ENCODE peak calls at places on chromosomes 13 and 19, in six cellular contexts. S is H4, J is B cell, I is foreskin fibroblast, Z is heart right ventricle, H is T1000. K is an unnamed sample.

GRCh38 chr19:44718441-44719261 is 19.7 kb downstream of the CEACAM16 start:
- DNase-seq in S (peak; percentile 74), J (no peak), I (peak; percentile 60), Z (peak; percentile 89), H (no peak), K (no peak)

GRCh38 chr13:27810009-27810408 is 17.7 kb downstream of the GSX1 start:
- DNase-seq in S (no peak), J (no peak), I (no peak), Z (no peak), H (no peak), K (no peak)

GRCh38 chr19:50412419-50412818 is 6.3 kb upstream of the SPIB start:
- DNase-seq in S (no peak), J (no peak), I (no peak), Z (no peak), H (no peak), K (no peak)

GRCh38 chr19:9797871-9798270 is 21.0 kb downstream of the FBXL12 start:
- DNase-seq in S (no peak), J (no peak), I (no peak), Z (no peak), H (no peak), K (no peak)

GRCh38 chr13:26538363-26539317 is 18.8 kb upstream of the WASF3 start:
- DNase-seq in S (no peak), J (no peak), I (peak; percentile 57), Z (no peak), H (no peak), K (peak; percentile 24)

GRCh38 chr13:44719857-44720671 is 143.9 kb upstream of the TSC22D1 start:
- DNase-seq in S (peak; percentile 32), J (no peak), I (peak; percentile 87), Z (peak; percentile 28), H (no peak), K (no peak)

GRCh38 chr13:64723735-64724134 is 2506.4 kb downstream of the PCDH9 start:
- DNase-seq in S (peak; percentile 32), J (no peak), I (peak; percentile 87), Z (no peak), H (peak; percentile 15), K (no peak)

GRCh38 chr13:77013853-77014542 is 13.0 kb downstream of the FBXL3 start:
- DNase-seq in S (no peak), J (no peak), I (no peak), Z (no peak), H (no peak), K (no peak)

GRCh38 chr13:30453727-30454126 is 12.0 kb downstream of the HMGB1 start:
- DNase-seq in S (no peak), J (no peak), I (peak; percentile 28), Z (no peak), H (no peak), K (no peak)

K was measured in NCI-H446 treated with DMSO at 0.1 percent for 48 hours.